ENCODE peak calls at places on chromosomes 12 and 14, in five cellular contexts. One of them, this sample, is unnamed.

GRCh38 chr12:119153477-119154434 is 25.0 kb upstream of the HSPB8 start:
- DNase-seq in adrenal gland: peak; percentile 55
- DNase-seq in NB4: peak; percentile 61
- DNase-seq in body of pancreas: peak; percentile 75
- DNase-seq in breast epithelium: no peak
- DNase-seq in this sample: peak; percentile 33

GRCh38 chr14:102594514-102595175 is 2.2 kb downstream of the RCOR1 start:
- DNase-seq in breast epithelium: peak; percentile 61
- DNase-seq in body of pancreas: peak; percentile 78
- DNase-seq in NB4: peak; percentile 88
- DNase-seq in adrenal gland: peak; percentile 52
- DNase-seq in this sample: peak; percentile 86

GRCh38 chr14:77973246-77973645 is 173.3 kb downstream of the ADCK1 start:
- DNase-seq in breast epithelium: no peak
- DNase-seq in NB4: no peak
- DNase-seq in adrenal gland: no peak
- DNase-seq in body of pancreas: no peak
- DNase-seq in this sample: no peak

GRCh38 chr12:14782756-14783155 is 20.5 kb downstream of the WBP11 start:
- DNase-seq in body of pancreas: no peak
- DNase-seq in NB4: no peak
- DNase-seq in adrenal gland: no peak
- DNase-seq in breast epithelium: no peak
- DNase-seq in this sample: no peak

GRCh38 chr12:49622501-49623141 is 740 bp upstream of the PRPF40B start:
- DNase-seq in NB4: peak; percentile 70
- DNase-seq in adrenal gland: peak; percentile 40
- DNase-seq in body of pancreas: peak; percentile 57
- DNase-seq in breast epithelium: no peak
- DNase-seq in this sample: peak; percentile 46

GRCh38 chr12:101414533-101415119 is 7.1 kb upstream of the ARL1 start:
- DNase-seq in NB4: peak; percentile 79
- DNase-seq in adrenal gland: peak; percentile 17
- DNase-seq in body of pancreas: peak; percentile 59
- DNase-seq in breast epithelium: no peak
- DNase-seq in this sample: peak; percentile 68

GRCh38 chr12:89227774-89228173 is 124.5 kb downstream of the DUSP6 start:
- DNase-seq in breast epithelium: no peak
- DNase-seq in adrenal gland: no peak
- DNase-seq in NB4: no peak
- DNase-seq in body of pancreas: no peak
- DNase-seq in this sample: no peak

GRCh38 chr12:110533607-110534006 is 31.5 kb downstream of the RAD9B start:
- DNase-seq in NB4: no peak
- DNase-seq in breast epithelium: no peak
- DNase-seq in adrenal gland: no peak
- DNase-seq in body of pancreas: no peak
- DNase-seq in this sample: no peak

GRCh38 chr14:53663709-53664108 is 292.9 kb downstream of the BMP4 start:
- DNase-seq in adrenal gland: peak; percentile 23
- DNase-seq in body of pancreas: peak; percentile 9
- DNase-seq in breast epithelium: no peak
- DNase-seq in NB4: no peak
- DNase-seq in this sample: no peak

GRCh38 chr12:111197545-111197944 is 171.3 kb downstream of the PHETA1 start:
- DNase-seq in NB4: no peak
- DNase-seq in body of pancreas: no peak
- DNase-seq in breast epithelium: no peak
- DNase-seq in adrenal gland: no peak
- DNase-seq in this sample: no peak

GRCh38 chr12:104603545-104603973 is 146.8 kb downstream of the CHST11 start:
- DNase-seq in body of pancreas: no peak
- DNase-seq in NB4: peak; percentile 49
- DNase-seq in adrenal gland: no peak
- DNase-seq in breast epithelium: no peak
- DNase-seq in this sample: peak; percentile 55

GRCh38 chr12:111338096-111338495 is 30.8 kb downstream of the PHETA1 start:
- DNase-seq in adrenal gland: no peak
- DNase-seq in NB4: no peak
- DNase-seq in breast epithelium: no peak
- DNase-seq in body of pancreas: no peak
- DNase-seq in this sample: no peak

GRCh38 chr12:31736472-31736871 is 7.7 kb upstream of the AMN1 start:
- DNase-seq in breast epithelium: no peak
- DNase-seq in body of pancreas: no peak
- DNase-seq in adrenal gland: peak; percentile 52
- DNase-seq in NB4: peak; percentile 66
- DNase-seq in this sample: peak; percentile 9

GRCh38 chr12:96986883-96987523 is 79.9 kb downstream of the NEDD1 start:
- DNase-seq in body of pancreas: no peak
- DNase-seq in NB4: peak; percentile 45
- DNase-seq in breast epithelium: no peak
- DNase-seq in adrenal gland: no peak
- DNase-seq in this sample: peak; percentile 62

GRCh38 chr12:50574621-50575348 is 70.0 kb downstream of the DIP2B start:
- DNase-seq in adrenal gland: peak; percentile 29
- DNase-seq in breast epithelium: no peak
- DNase-seq in body of pancreas: no peak
- DNase-seq in NB4: no peak
- DNase-seq in this sample: no peak

GRCh38 chr14:20836668-20837338 is 34.2 kb upstream of the RNASE1 start:
- DNase-seq in NB4: peak; percentile 42
- DNase-seq in body of pancreas: peak; percentile 67
- DNase-seq in breast epithelium: no peak
- DNase-seq in adrenal gland: peak; percentile 15
- DNase-seq in this sample: peak; percentile 27

DNA sequence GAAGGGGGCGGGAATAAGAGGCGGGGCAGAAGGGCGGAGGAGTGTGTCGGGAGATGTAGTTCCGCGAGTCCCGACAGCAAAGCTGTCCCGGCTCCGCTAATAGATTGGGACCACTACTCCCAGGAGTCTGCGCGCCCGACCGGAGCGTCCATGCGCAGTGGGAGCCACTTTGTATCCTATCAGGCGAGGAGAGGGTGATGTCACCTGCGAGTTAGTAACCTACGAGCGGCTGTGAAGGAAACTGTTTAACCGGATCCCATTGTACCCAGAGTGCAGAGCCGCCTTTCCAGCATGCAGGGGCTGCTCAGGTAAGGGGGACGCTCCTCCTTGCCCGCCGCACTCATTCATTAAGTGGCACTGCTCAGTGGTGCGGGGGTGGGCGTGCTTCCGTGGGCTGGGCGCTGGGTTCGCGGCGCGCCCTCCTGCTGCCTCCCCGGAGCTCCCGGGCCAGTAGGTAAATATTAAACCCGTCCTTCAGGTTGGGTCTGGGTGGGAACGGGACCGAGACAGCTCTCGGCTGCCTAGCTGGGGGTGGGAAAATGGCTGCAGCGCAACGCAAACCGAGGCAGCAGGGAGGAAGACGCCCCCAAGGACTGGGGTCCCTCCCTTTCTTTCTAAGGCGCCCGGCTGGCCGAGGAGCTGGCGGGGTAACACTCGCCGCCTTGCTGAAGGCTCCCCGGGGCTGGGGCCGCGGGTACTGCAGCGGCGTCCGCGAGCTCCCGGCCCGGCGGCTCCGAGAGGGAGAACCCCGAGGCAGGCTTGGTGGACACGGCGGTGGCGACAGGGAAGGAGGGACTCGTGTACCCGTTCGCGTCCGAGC is at the start of gene DAAM1:
- DNase-seq in body of pancreas: peak; percentile 99
- DNase-seq in NB4: peak; percentile 98
- DNase-seq in adrenal gland: peak; percentile 98
- DNase-seq in breast epithelium: peak; percentile 96
- DNase-seq in this sample: peak; percentile 98
- TF ChIP-seq POLR2A in body of pancreas: peak; percentile 97
- TF ChIP-seq POLR2A in NB4: peak; percentile 47
- TF ChIP-seq POLR2A in adrenal gland: peak; percentile 88
- TF ChIP-seq POLR2A in breast epithelium: peak; percentile 89
- TF ChIP-seq POLR2A in this sample: peak; percentile 88

DNA sequence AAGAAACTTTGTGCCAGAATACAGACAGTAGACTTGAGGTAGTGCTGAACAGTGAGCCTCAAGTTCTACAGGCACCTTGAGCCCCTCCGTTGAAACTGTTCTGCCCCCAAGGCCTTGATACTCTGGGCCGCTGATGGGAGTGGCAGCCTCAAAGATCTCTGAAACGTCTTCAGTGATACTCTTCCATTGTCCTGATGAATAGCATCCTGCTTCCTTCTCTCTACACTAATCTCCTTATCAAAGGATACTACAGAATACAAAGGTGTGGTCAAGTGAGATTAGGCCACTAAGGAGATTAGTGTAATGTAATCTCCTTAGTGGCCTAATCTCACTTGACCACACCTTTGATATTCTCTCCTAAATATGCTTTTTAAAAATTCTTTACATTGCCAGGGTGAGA is 419.8 kb upstream of the SEL1L start:
- DNase-seq in adrenal gland: no peak
- DNase-seq in NB4: no peak
- DNase-seq in breast epithelium: no peak
- DNase-seq in body of pancreas: no peak
- DNase-seq in this sample: no peak
- TF ChIP-seq POLR2A in adrenal gland: no peak
- TF ChIP-seq POLR2A in NB4: no peak
- TF ChIP-seq POLR2A in breast epithelium: no peak
- TF ChIP-seq POLR2A in body of pancreas: no peak
- TF ChIP-seq POLR2A in this sample: no peak

DNA sequence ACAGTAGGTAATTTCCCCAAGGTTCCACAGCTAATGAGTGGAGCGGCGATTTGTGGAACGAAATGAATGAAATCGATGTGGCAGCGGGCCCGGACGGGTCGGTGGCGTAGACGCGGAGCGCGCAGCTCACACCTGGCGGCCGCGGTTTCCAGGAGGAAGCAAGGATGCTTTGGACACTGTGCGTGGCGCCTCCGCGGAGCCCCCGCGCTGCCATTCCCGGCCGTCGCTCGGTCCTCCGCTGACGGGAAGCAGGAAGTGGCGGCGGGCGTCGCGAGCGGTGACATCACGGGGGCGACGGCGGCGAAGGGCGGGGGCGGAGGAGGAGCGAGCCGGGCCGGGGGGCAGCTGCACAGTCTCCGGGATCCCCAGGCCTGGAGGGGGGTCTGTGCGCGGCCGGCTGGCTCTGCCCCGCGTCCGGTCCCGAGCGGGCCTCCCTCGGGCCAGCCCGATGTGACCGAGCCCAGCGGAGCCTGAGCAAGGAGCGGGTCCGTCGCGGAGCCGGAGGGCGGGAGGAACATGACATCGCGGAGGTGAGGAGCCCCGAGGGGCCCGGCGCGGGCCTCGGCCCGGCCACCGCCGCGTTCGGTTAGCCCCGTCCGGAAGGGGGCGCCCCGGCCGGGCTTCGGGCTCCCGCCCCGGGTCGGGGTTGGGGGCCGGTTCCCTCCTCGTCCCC is at the start of gene PTPN11:
- DNase-seq in adrenal gland: peak; percentile 88
- DNase-seq in NB4: peak; percentile 95
- DNase-seq in breast epithelium: peak; percentile 88
- DNase-seq in body of pancreas: peak; percentile 85
- DNase-seq in this sample: peak; percentile 92
- TF ChIP-seq POLR2A in adrenal gland: peak; percentile 90
- TF ChIP-seq POLR2A in NB4: peak; percentile 99
- TF ChIP-seq POLR2A in breast epithelium: peak; percentile 82
- TF ChIP-seq POLR2A in body of pancreas: peak; percentile 86
- TF ChIP-seq POLR2A in this sample: peak; percentile 97

DNA sequence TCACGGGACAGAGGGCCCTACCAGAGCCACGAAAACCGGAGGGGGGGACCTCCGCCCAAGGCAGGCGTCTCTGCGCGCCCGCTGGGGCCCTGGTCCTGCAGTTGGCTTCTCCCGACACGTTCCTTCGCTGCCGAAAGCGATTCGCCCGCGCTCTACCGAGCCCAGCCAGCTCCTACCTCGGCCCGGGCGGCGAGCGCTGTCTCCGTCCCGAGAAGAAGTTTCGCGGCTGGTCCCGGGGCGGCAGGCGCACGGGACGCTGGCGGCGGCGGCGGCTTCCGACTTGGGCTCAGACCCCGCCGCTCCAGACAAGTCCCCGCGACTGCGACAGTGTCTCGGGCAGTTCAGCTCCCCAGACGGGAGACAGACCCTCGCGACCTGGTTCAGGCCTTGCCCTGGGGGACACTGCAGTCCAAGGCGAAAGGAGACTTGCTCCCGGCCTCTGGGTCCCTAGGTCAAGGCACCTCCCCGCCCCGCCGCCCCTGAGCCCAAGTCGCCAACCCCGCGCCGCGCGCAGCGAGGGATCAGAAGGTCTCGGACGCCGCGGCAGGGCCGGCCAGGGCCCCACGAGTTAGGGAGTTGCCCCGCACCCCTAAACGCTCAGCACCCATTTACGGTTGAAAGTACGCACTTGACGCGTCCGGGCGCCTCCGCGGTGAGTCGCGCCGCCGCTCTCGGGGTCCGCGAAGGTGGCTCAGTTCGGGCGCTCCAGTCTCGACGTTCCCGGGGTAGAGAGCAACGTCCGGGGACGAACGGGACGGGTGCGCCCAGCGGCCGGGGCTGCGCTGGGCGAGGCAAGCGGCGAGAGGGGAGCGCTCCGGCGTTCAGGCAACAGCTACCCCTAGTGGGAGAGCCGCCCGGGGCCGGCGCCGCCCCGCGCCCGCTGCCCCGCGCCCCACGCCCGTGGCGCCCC is 1.4 kb upstream of the DIO3 start:
- DNase-seq in adrenal gland: peak; percentile 23
- DNase-seq in breast epithelium: no peak
- DNase-seq in body of pancreas: peak; percentile 52
- DNase-seq in NB4: no peak
- DNase-seq in this sample: no peak
- TF ChIP-seq POLR2A in adrenal gland: no peak
- TF ChIP-seq POLR2A in breast epithelium: no peak
- TF ChIP-seq POLR2A in body of pancreas: no peak
- TF ChIP-seq POLR2A in NB4: no peak
- TF ChIP-seq POLR2A in this sample: no peak

This sample was measured in erythroblast.